ENCODE peak calls at places on chromosomes 7 and 10, in eight cellular contexts. One of them, this sample, is unnamed.

GRCh38 chr7:134888141-134888740 is 98.1 kb upstream of the AGBL3 start:
- DNase-seq in transverse colon: no peak
- DNase-seq in brain microvascular endothelial cell: no peak
- DNase-seq in suprapubic skin: no peak
- DNase-seq in A549: no peak
- DNase-seq in fibroblast of lung: no peak
- DNase-seq in pancreas: no peak
- DNase-seq in RWPE1: no peak
- DNase-seq in this sample: no peak

GRCh38 chr10:70752571-70752970 is 32.6 kb downstream of the TBATA start:
- DNase-seq in transverse colon: no peak
- DNase-seq in brain microvascular endothelial cell: no peak
- DNase-seq in suprapubic skin: no peak
- DNase-seq in A549: no peak
- DNase-seq in fibroblast of lung: no peak
- DNase-seq in pancreas: no peak
- DNase-seq in RWPE1: no peak
- DNase-seq in this sample: no peak

GRCh38 chr7:140003913-140004382 is 58.8 kb downstream of the PARP12 start:
- DNase-seq in transverse colon: peak; percentile 19
- DNase-seq in brain microvascular endothelial cell: peak; percentile 61
- DNase-seq in suprapubic skin: no peak
- DNase-seq in A549: peak; percentile 63
- DNase-seq in fibroblast of lung: peak; percentile 82
- DNase-seq in pancreas: no peak
- DNase-seq in RWPE1: peak; percentile 42
- DNase-seq in this sample: no peak

GRCh38 chr7:26508917-26509316 is 217.3 kb downstream of the SNX10 start:
- DNase-seq in transverse colon: no peak
- DNase-seq in brain microvascular endothelial cell: no peak
- DNase-seq in suprapubic skin: no peak
- DNase-seq in A549: no peak
- DNase-seq in fibroblast of lung: no peak
- DNase-seq in pancreas: no peak
- DNase-seq in RWPE1: no peak
- DNase-seq in this sample: no peak

GRCh38 chr7:28316489-28316888 is 95.8 kb upstream of the CREB5 start:
- DNase-seq in transverse colon: no peak
- DNase-seq in brain microvascular endothelial cell: no peak
- DNase-seq in suprapubic skin: no peak
- DNase-seq in A549: no peak
- DNase-seq in fibroblast of lung: peak; percentile 72
- DNase-seq in pancreas: no peak
- DNase-seq in RWPE1: no peak
- DNase-seq in this sample: no peak

GRCh38 chr7:96708872-96709271 is 774 bp downstream of the SEM1 start:
- DNase-seq in transverse colon: no peak
- DNase-seq in brain microvascular endothelial cell: no peak
- DNase-seq in suprapubic skin: no peak
- DNase-seq in A549: peak; percentile 2
- DNase-seq in fibroblast of lung: no peak
- DNase-seq in pancreas: no peak
- DNase-seq in RWPE1: no peak
- DNase-seq in this sample: no peak

GRCh38 chr10:33799281-33799943 is 464.9 kb upstream of the NRP1 start:
- DNase-seq in transverse colon: no peak
- DNase-seq in brain microvascular endothelial cell: no peak
- DNase-seq in suprapubic skin: no peak
- DNase-seq in A549: peak; percentile 53
- DNase-seq in fibroblast of lung: no peak
- DNase-seq in pancreas: no peak
- DNase-seq in RWPE1: no peak
- DNase-seq in this sample: no peak

GRCh38 chr7:148720472-148720871 is 21.8 kb downstream of the CUL1 start:
- DNase-seq in transverse colon: no peak
- DNase-seq in brain microvascular endothelial cell: no peak
- DNase-seq in suprapubic skin: no peak
- DNase-seq in A549: no peak
- DNase-seq in fibroblast of lung: peak; percentile 16
- DNase-seq in pancreas: no peak
- DNase-seq in RWPE1: no peak
- DNase-seq in this sample: no peak

GRCh38 chr10:101614957-101615759 is 27.0 kb downstream of the DPCD start:
- DNase-seq in transverse colon: no peak
- DNase-seq in brain microvascular endothelial cell: no peak
- DNase-seq in suprapubic skin: no peak
- DNase-seq in A549: no peak
- DNase-seq in fibroblast of lung: no peak
- DNase-seq in pancreas: no peak
- DNase-seq in RWPE1: no peak
- DNase-seq in this sample: no peak

GRCh38 chr10:72088879-72089585 is 681 bp upstream of the SPOCK2 start:
- DNase-seq in transverse colon: no peak
- DNase-seq in brain microvascular endothelial cell: no peak
- DNase-seq in suprapubic skin: peak; percentile 78
- DNase-seq in A549: no peak
- DNase-seq in fibroblast of lung: peak; percentile 60
- DNase-seq in pancreas: no peak
- DNase-seq in RWPE1: no peak
- DNase-seq in this sample: no peak

DNA sequence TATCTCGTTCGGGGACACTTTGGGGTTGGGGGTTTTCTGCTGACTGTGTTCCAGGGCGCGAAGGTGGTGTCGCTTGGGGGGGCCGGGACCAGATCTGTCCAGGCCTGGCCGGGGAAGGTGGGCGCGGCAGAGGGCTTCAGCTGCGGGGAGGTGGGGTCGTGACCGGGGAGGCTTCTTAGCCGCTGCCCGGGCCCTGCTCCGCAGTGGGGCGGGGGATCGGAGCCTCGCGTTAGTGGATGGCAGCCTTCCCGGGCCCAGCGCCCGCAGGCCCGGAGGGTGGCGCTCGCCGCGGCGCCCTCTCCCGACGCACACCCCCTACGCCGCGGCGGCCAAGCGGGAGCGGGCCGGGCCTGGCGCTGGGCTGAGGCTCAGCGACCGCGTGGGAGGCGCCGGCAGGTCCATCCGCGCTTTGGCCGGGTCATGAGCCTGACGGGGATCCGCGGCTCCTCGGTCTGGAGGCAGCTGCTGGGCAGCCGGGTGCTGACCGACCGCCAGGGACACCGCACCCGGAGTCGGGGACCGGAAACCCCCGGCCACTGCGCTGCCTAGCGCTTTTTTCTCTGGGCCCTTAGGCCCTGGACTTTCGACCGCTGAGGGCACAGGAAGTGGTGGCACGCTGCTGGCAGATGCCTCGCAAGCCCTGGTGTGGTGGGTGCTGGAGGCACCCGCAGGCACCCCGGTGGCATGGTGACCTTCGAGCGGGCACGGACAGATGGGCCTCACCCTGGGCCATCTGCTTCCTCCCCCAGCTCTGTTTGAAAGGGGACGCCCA is 1.2 kb downstream of the AGAP3 start:
- DNase-seq in transverse colon: peak; percentile 74
- DNase-seq in brain microvascular endothelial cell: no peak
- DNase-seq in suprapubic skin: no peak
- DNase-seq in A549: peak; percentile 53
- DNase-seq in fibroblast of lung: peak; percentile 62
- DNase-seq in pancreas: peak; percentile 65
- DNase-seq in RWPE1: peak; percentile 44
- DNase-seq in this sample: no peak
- TF ChIP-seq CTCF in transverse colon: no peak
- TF ChIP-seq CTCF in brain microvascular endothelial cell: no peak
- TF ChIP-seq CTCF in suprapubic skin: no peak
- TF ChIP-seq CTCF in A549: peak; percentile 54
- TF ChIP-seq CTCF in fibroblast of lung: peak; percentile 2
- TF ChIP-seq CTCF in pancreas: peak; percentile 35
- TF ChIP-seq CTCF in RWPE1: peak; percentile 76
- TF ChIP-seq CTCF in this sample: peak; percentile 13

GRCh38 chr10:91339729-91340128 is 70.4 kb upstream of the HECTD2 start:
- DNase-seq in transverse colon: no peak
- DNase-seq in brain microvascular endothelial cell: no peak
- DNase-seq in suprapubic skin: no peak
- DNase-seq in A549: no peak
- DNase-seq in fibroblast of lung: no peak
- DNase-seq in pancreas: no peak
- DNase-seq in RWPE1: no peak
- DNase-seq in this sample: no peak

GRCh38 chr10:91340613-91341362 is 69.4 kb upstream of the HECTD2 start:
- DNase-seq in transverse colon: no peak
- DNase-seq in brain microvascular endothelial cell: peak; percentile 82
- DNase-seq in suprapubic skin: no peak
- DNase-seq in A549: no peak
- DNase-seq in fibroblast of lung: peak; percentile 58
- DNase-seq in pancreas: no peak
- DNase-seq in RWPE1: peak; percentile 88
- DNase-seq in this sample: no peak

DNA sequence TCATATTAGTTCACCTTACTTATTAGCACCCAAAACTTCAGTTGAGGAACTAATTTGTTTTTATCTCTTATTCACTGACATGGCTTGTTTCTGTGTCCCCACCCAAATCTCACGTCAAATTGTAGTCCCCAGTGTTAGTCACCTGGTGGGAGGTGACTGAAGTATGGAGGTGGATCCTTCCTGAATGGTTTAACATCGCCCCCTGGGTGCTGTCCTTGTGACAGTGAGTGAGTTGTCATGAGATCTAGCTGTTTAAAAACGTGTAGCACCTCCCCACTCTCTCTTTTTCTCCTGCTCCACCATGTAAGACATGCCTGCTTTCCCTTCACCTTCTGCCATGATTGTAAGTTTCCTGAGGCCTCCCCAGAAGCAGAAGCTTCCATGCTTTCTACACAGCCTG is 75.0 kb upstream of the HECTD2 start:
- DNase-seq in transverse colon: no peak
- DNase-seq in brain microvascular endothelial cell: no peak
- DNase-seq in suprapubic skin: no peak
- DNase-seq in A549: peak; percentile 23
- DNase-seq in fibroblast of lung: no peak
- DNase-seq in pancreas: no peak
- DNase-seq in RWPE1: no peak
- DNase-seq in this sample: no peak
- TF ChIP-seq CTCF in transverse colon: no peak
- TF ChIP-seq CTCF in brain microvascular endothelial cell: no peak
- TF ChIP-seq CTCF in suprapubic skin: no peak
- TF ChIP-seq CTCF in A549: no peak
- TF ChIP-seq CTCF in fibroblast of lung: no peak
- TF ChIP-seq CTCF in pancreas: no peak
- TF ChIP-seq CTCF in RWPE1: no peak
- TF ChIP-seq CTCF in this sample: no peak

GRCh38 chr7:30787476-30787875 is 16.3 kb downstream of the MINDY4 start:
- DNase-seq in transverse colon: no peak
- DNase-seq in brain microvascular endothelial cell: no peak
- DNase-seq in suprapubic skin: no peak
- DNase-seq in A549: no peak
- DNase-seq in fibroblast of lung: no peak
- DNase-seq in pancreas: no peak
- DNase-seq in RWPE1: no peak
- DNase-seq in this sample: no peak

GRCh38 chr7:30789334-30789711 is 18.1 kb downstream of the MINDY4 start:
- DNase-seq in transverse colon: no peak
- DNase-seq in brain microvascular endothelial cell: peak; percentile 44
- DNase-seq in suprapubic skin: no peak
- DNase-seq in A549: no peak
- DNase-seq in fibroblast of lung: peak; percentile 82
- DNase-seq in pancreas: no peak
- DNase-seq in RWPE1: peak; percentile 48
- DNase-seq in this sample: no peak

GRCh38 chr7:30788640-30789333 is 17.6 kb downstream of the MINDY4 start:
- DNase-seq in transverse colon: no peak
- DNase-seq in brain microvascular endothelial cell: no peak
- DNase-seq in suprapubic skin: no peak
- DNase-seq in A549: no peak
- DNase-seq in fibroblast of lung: no peak
- DNase-seq in pancreas: no peak
- DNase-seq in RWPE1: no peak
- DNase-seq in this sample: no peak

GRCh38 chr7:30790391-30790790 is 19.2 kb downstream of the MINDY4 start:
- DNase-seq in transverse colon: no peak
- DNase-seq in brain microvascular endothelial cell: no peak
- DNase-seq in suprapubic skin: no peak
- DNase-seq in A549: no peak
- DNase-seq in fibroblast of lung: no peak
- DNase-seq in pancreas: no peak
- DNase-seq in RWPE1: no peak
- DNase-seq in this sample: no peak

DNA sequence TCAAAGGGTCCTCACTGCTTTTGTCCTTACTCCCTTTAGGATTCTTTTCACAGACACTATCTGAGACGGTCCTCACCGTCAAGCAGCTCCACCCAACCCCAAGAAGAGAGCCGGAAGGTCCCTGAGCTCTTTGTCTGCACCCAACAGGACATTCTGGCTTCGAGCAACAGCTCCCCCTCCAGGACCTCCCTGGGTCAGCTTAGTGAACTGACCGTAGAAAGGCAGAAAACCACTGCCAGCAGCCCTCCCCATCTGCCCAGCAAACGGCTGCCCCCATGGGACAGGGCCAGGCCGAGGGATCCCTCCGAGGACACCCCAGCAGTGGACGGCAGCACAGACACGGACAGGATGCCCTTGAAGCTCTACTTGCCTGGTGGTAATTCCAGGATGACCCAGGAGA is 19.9 kb downstream of the MINDY4 start:
- DNase-seq in transverse colon: no peak
- DNase-seq in brain microvascular endothelial cell: no peak
- DNase-seq in suprapubic skin: no peak
- DNase-seq in A549: no peak
- DNase-seq in fibroblast of lung: no peak
- DNase-seq in pancreas: no peak
- DNase-seq in RWPE1: no peak
- DNase-seq in this sample: no peak
- TF ChIP-seq CTCF in transverse colon: no peak
- TF ChIP-seq CTCF in brain microvascular endothelial cell: no peak
- TF ChIP-seq CTCF in suprapubic skin: no peak
- TF ChIP-seq CTCF in A549: no peak
- TF ChIP-seq CTCF in fibroblast of lung: no peak
- TF ChIP-seq CTCF in pancreas: no peak
- TF ChIP-seq CTCF in RWPE1: no peak
- TF ChIP-seq CTCF in this sample: no peak

GRCh38 chr10:74988787-74989574 is 122.5 kb upstream of the SAMD8 start:
- DNase-seq in transverse colon: no peak
- DNase-seq in brain microvascular endothelial cell: no peak
- DNase-seq in suprapubic skin: no peak
- DNase-seq in A549: no peak
- DNase-seq in fibroblast of lung: no peak
- DNase-seq in pancreas: no peak
- DNase-seq in RWPE1: peak; percentile 6
- DNase-seq in this sample: no peak

GRCh38 chr10:74988055-74988773 is 123.2 kb upstream of the SAMD8 start:
- DNase-seq in transverse colon: no peak
- DNase-seq in brain microvascular endothelial cell: no peak
- DNase-seq in suprapubic skin: no peak
- DNase-seq in A549: no peak
- DNase-seq in fibroblast of lung: peak; percentile 43
- DNase-seq in pancreas: no peak
- DNase-seq in RWPE1: no peak
- DNase-seq in this sample: no peak

GRCh38 chr10:74993649-74994048 is 117.8 kb upstream of the SAMD8 start:
- DNase-seq in transverse colon: no peak
- DNase-seq in brain microvascular endothelial cell: no peak
- DNase-seq in suprapubic skin: no peak
- DNase-seq in A549: no peak
- DNase-seq in fibroblast of lung: no peak
- DNase-seq in pancreas: no peak
- DNase-seq in RWPE1: no peak
- DNase-seq in this sample: no peak

GRCh38 chr10:74992068-74992467 is 119.4 kb upstream of the SAMD8 start:
- DNase-seq in transverse colon: no peak
- DNase-seq in brain microvascular endothelial cell: no peak
- DNase-seq in suprapubic skin: no peak
- DNase-seq in A549: no peak
- DNase-seq in fibroblast of lung: no peak
- DNase-seq in pancreas: no peak
- DNase-seq in RWPE1: no peak
- DNase-seq in this sample: no peak

GRCh38 chr10:74991435-74991834 is 120.0 kb upstream of the SAMD8 start:
- DNase-seq in transverse colon: no peak
- DNase-seq in brain microvascular endothelial cell: no peak
- DNase-seq in suprapubic skin: no peak
- DNase-seq in A549: peak; percentile 70
- DNase-seq in fibroblast of lung: peak; percentile 20
- DNase-seq in pancreas: no peak
- DNase-seq in RWPE1: peak; percentile 82
- DNase-seq in this sample: no peak
- TF ChIP-seq CTCF in transverse colon: peak; percentile 52
- TF ChIP-seq CTCF in brain microvascular endothelial cell: peak; percentile 48
- TF ChIP-seq CTCF in suprapubic skin: no peak
- TF ChIP-seq CTCF in A549: peak; percentile 23
- TF ChIP-seq CTCF in fibroblast of lung: peak; percentile 33
- TF ChIP-seq CTCF in pancreas: no peak
- TF ChIP-seq CTCF in RWPE1: peak; percentile 46
- TF ChIP-seq CTCF in this sample: no peak

This sample was measured in CD14-positive monocyte.